ENCODE peak calls at places on chromosomes 12 and 14, in four cellular contexts. K is transverse colon, S is astrocyte, Z is foreskin fibroblast. A is an unnamed sample.

GRCh38 chr14:73239463-73240241 is 2.3 kb downstream of the PAPLN start:
- DNase-seq in K (peak; percentile 41), S (peak; percentile 52), Z (peak; percentile 56), A (peak; percentile 37)

GRCh38 chr12:108849653-108850052 is 7.7 kb downstream of the SSH1 start:
- DNase-seq in K (no peak), S (no peak), Z (no peak), A (no peak)

GRCh38 chr12:64039285-64039871 is 182.7 kb downstream of the KICS2 start:
- DNase-seq in K (peak; percentile 61), S (peak; percentile 59), Z (peak; percentile 26), A (peak; percentile 47)

GRCh38 chr14:103819503-103820307 is 27.7 kb downstream of the PPP1R13B start:
- DNase-seq in K (peak; percentile 47), S (no peak), Z (no peak), A (peak; percentile 29)

GRCh38 chr12:10175849-10176641 is 2.8 kb upstream of the TMEM52B start:
- DNase-seq in K (peak; percentile 10), S (no peak), Z (no peak), A (peak; percentile 95)

GRCh38 chr12:53995311-53996187 is 4.4 kb upstream of the HOXC9 start:
- DNase-seq in K (no peak), S (no peak), Z (peak; percentile 72), A (no peak)

GRCh38 chr12:114636723-114637480 is 47.1 kb downstream of the TBX3 start:
- DNase-seq in K (peak; percentile 8), S (no peak), Z (peak; percentile 24), A (peak; percentile 74)

GRCh38 chr12:11228268-11228879 is 41.1 kb downstream of the PRB3 start:
- DNase-seq in K (peak; percentile 37), S (peak; percentile 2), Z (peak; percentile 10), A (peak; percentile 72)

GRCh38 chr14:70193396-70193795 is 4.6 kb upstream of the SLC8A3 start:
- DNase-seq in K (no peak), S (no peak), Z (no peak), A (no peak)

GRCh38 chr14:70190156-70190555 is 1.4 kb upstream of the SLC8A3 start:
- DNase-seq in K (no peak), S (no peak), Z (no peak), A (no peak)

GRCh38 chr14:70189678-70190077 is 927 bp upstream of the SLC8A3 start:
- DNase-seq in K (no peak), S (no peak), Z (no peak), A (no peak)

GRCh38 chr14:70188608-70189540 is at the start of gene SLC8A3:
- DNase-seq in K (no peak), S (peak; percentile 44), Z (peak; percentile 57), A (peak; percentile 73)

DNA sequence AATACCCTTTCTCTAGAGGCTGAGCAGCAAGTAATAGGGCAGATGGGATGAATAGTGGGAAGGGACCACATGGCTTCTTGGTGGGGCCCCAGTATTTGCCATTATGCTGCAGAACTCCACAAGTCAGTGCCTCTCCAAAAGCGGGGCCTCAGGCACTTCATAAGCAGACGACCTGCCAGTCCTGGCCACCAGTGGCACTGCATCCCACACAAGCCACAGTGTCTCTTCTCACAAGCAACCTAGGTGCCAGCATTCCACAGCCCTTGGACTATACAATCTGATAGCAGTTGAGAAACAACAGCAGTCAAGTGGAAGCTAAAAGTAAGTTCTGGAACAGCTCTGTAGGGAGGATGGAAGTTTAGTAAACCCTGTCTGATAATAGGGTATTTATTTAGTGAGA is 4.2 kb upstream of the SLC8A3 start:
- DNase-seq in K (no peak), S (no peak), Z (no peak), A (no peak)
- TF ChIP-seq CTCF in K (no peak), S (no peak), Z (no peak), A (no peak)

GRCh38 chr14:55297611-55298323 is 26.5 kb downstream of the FBXO34 start:
- DNase-seq in K (peak; percentile 76), S (no peak), Z (no peak), A (peak; percentile 83)
- TF ChIP-seq CTCF in K (peak; percentile 62), S (no peak), Z (no peak), A (peak; percentile 55)

GRCh38 chr12:116881325-116881866 is at the start of gene HRK:
- DNase-seq in K (no peak), S (no peak), Z (no peak), A (peak; percentile 12)

GRCh38 chr12:116880817-116881324 is 370 bp downstream of the HRK start:
- DNase-seq in K (peak; percentile 24), S (peak; percentile 38), Z (peak; percentile 34), A (peak; percentile 60)

GRCh38 chr12:116881867-116882507 is 746 bp upstream of the HRK start:
- DNase-seq in K (no peak), S (no peak), Z (no peak), A (no peak)

GRCh38 chr12:116880213-116880816 is 926 bp downstream of the HRK start:
- DNase-seq in K (no peak), S (no peak), Z (no peak), A (peak; percentile 14)

DNA sequence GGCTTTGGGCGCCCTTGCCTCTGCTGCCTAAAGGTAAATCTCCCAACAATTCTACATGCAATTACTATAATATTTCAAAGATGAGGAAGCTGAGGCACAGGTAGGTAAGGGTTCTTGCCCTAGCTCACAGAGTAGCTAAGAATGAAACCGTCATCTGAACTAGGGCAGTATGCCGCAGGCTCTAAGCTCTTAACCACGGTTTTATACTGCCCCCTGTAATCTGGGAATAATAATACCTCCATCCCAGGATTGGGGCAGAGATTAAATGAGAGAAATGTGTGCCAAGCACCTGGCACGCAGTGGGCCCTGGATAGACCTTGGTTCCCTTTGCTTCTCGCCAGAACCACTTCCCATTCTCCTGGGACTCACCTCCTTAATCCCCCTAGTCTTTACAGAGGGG is 1.5 kb upstream of the HRK start:
- DNase-seq in K (no peak), S (no peak), Z (no peak), A (peak; percentile 34)
- TF ChIP-seq CTCF in K (no peak), S (peak; percentile 33), Z (peak; percentile 25), A (no peak)

GRCh38 chr12:19895609-19896008 is 456.3 kb downstream of the AEBP2 start:
- DNase-seq in K (no peak), S (peak; percentile 46), Z (no peak), A (no peak)

GRCh38 chr12:19894803-19895202 is 455.5 kb downstream of the AEBP2 start:
- DNase-seq in K (no peak), S (peak; percentile 29), Z (no peak), A (no peak)

GRCh38 chr12:19892186-19892585 is 452.9 kb downstream of the AEBP2 start:
- DNase-seq in K (no peak), S (no peak), Z (no peak), A (no peak)

GRCh38 chr12:19894049-19894448 is 454.8 kb downstream of the AEBP2 start:
- DNase-seq in K (no peak), S (peak; percentile 75), Z (no peak), A (peak; percentile 0)

DNA sequence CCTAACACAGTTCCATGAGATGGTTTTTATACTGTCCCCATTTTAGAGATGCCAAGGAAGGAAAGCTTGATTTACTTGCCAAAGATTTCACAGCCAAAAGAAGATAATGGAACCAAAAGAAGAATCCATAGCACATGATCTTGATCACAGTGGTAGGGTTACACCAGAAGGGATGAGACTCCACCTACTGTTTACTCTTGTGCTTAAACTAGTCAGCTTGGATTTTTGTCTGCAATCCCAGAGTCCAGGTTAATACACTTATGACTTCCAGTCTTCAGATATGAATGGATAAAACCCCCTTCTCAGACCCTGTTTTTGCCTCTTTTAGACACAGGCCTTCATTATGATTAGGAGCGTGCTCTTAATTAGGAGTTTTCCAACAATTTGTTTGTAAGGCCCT is 454.2 kb downstream of the AEBP2 start:
- DNase-seq in K (no peak), S (peak; percentile 48), Z (no peak), A (peak; percentile 21)
- TF ChIP-seq CTCF in K (no peak), S (no peak), Z (peak; percentile 37), A (peak; percentile 27)

GRCh38 chr14:69034612-69035262 is 55.6 kb upstream of the ACTN1 start:
- DNase-seq in K (no peak), S (peak; percentile 71), Z (no peak), A (no peak)
- TF ChIP-seq CTCF in K (no peak), S (no peak), Z (no peak), A (no peak)

A was measured in epithelial cell of esophagus.